ENCODE peak calls at places on chromosomes 11 and 22, in six cellular contexts. R is NCI-H748 treated with DMSO at 0.1 percent for 48 hours; V is cardiac septum; O is effector memory CD8-positive, alpha-beta T cell; T is tibial nerve; J is hypothalamus. U is an unnamed sample.
A peak's percentile ranks its signal among the peaks of the same experiment; 100 is the strongest.

GRCh38 chr11:8201524-8202365 is 32.9 kb upstream of the RIC3 start:
- DNase-seq in R (no peak), V (no peak), O (no peak), T (no peak), J (no peak), U (no peak)

GRCh38 chr11:117458275-117459120 is 130.8 kb downstream of the CEP164 start:
- DNase-seq in R (no peak), V (no peak), O (no peak), T (no peak), J (no peak), U (peak; percentile 59)

GRCh38 chr11:112719736-112720525 is 241.3 kb upstream of the NCAM1 start:
- DNase-seq in R (no peak), V (no peak), O (no peak), T (no peak), J (no peak), U (no peak)

GRCh38 chr11:862704-863388 is 20.2 kb downstream of the TSPAN4 start:
- DNase-seq in R (no peak), V (no peak), O (no peak), T (no peak), J (no peak), U (peak; percentile 78)

GRCh38 chr11:67247946-67248550 is 18.2 kb upstream of the GRK2 start:
- DNase-seq in R (no peak), V (no peak), O (no peak), T (no peak), J (no peak), U (no peak)

GRCh38 chr22:38540731-38541130 is 29.3 kb downstream of the DMC1 start:
- DNase-seq in R (no peak), V (no peak), O (no peak), T (no peak), J (no peak), U (peak; percentile 69)

GRCh38 chr11:30197869-30198268 is 32.9 kb upstream of the FSHB start:
- DNase-seq in R (no peak), V (no peak), O (no peak), T (no peak), J (no peak), U (no peak)

GRCh38 chr11:44257338-44258189 is 52.4 kb downstream of the ALX4 start:
- DNase-seq in R (no peak), V (peak; percentile 63), O (no peak), T (no peak), J (no peak), U (no peak)

GRCh38 chr11:130124096-130124495 is 35.5 kb upstream of the ST14 start:
- DNase-seq in R (no peak), V (peak; percentile 89), O (no peak), T (peak; percentile 71), J (no peak), U (no peak)

GRCh38 chr22:37019309-37020191 is at the start of the genes MPST and TST:
- DNase-seq in R (no peak), V (peak; percentile 91), O (peak; percentile 37), T (peak; percentile 51), J (peak; percentile 80), U (peak; percentile 94)

U was measured in left kidney.